ENCODE peak calls at places on chromosomes 4 and X, in nine cellular contexts. One of them, this sample, is unnamed.

GRCh38 chr4:114364857-114365256 is 233.8 kb upstream of the UGT8 start:
- DNase-seq in myocyte: peak
- DNase-seq in AG20443: peak
- DNase-seq in pons: no peak
- DNase-seq in Right ventricle myocardium superior: no peak
- DNase-seq in NCI-H2029 treated with DMSO at 0.1 percent for 48 hours: no peak
- DNase-seq in cardiac muscle cell: peak
- DNase-seq in glomerular endothelial cell: no peak
- DNase-seq in fibroblast of lung: peak
- DNase-seq in this sample: peak

GRCh38 chr4:35461931-35462659 is 782.2 kb downstream of the ARAP2 start:
- DNase-seq in myocyte: no peak
- DNase-seq in AG20443: no peak
- DNase-seq in pons: no peak
- DNase-seq in Right ventricle myocardium superior: no peak
- DNase-seq in NCI-H2029 treated with DMSO at 0.1 percent for 48 hours: no peak
- DNase-seq in cardiac muscle cell: no peak
- DNase-seq in glomerular endothelial cell: no peak
- DNase-seq in fibroblast of lung: no peak
- DNase-seq in this sample: peak

GRCh38 chr4:6957148-6957520 is 47.5 kb downstream of the TBC1D14 start:
- DNase-seq in myocyte: no peak
- DNase-seq in AG20443: peak
- DNase-seq in pons: no peak
- DNase-seq in Right ventricle myocardium superior: no peak
- DNase-seq in NCI-H2029 treated with DMSO at 0.1 percent for 48 hours: no peak
- DNase-seq in cardiac muscle cell: no peak
- DNase-seq in glomerular endothelial cell: no peak
- DNase-seq in fibroblast of lung: no peak
- DNase-seq in this sample: no peak

GRCh38 chr4:164021947-164022346 is 527.5 kb downstream of the TMA16 start:
- DNase-seq in myocyte: no peak
- DNase-seq in AG20443: no peak
- DNase-seq in pons: no peak
- DNase-seq in Right ventricle myocardium superior: no peak
- DNase-seq in NCI-H2029 treated with DMSO at 0.1 percent for 48 hours: no peak
- DNase-seq in cardiac muscle cell: no peak
- DNase-seq in glomerular endothelial cell: no peak
- DNase-seq in fibroblast of lung: no peak
- DNase-seq in this sample: no peak

GRCh38 chrX:110420771-110421498 is 62.3 kb downstream of the RTL9 start:
- DNase-seq in myocyte: peak
- DNase-seq in AG20443: peak
- DNase-seq in pons: peak
- DNase-seq in Right ventricle myocardium superior: no peak
- DNase-seq in NCI-H2029 treated with DMSO at 0.1 percent for 48 hours: no peak
- DNase-seq in cardiac muscle cell: no peak
- DNase-seq in glomerular endothelial cell: no peak
- DNase-seq in fibroblast of lung: peak
- DNase-seq in this sample: peak

GRCh38 chrX:48785525-48786214 is 720 bp upstream of the GATA1 start:
- DNase-seq in myocyte: no peak
- DNase-seq in AG20443: no peak
- DNase-seq in pons: no peak
- DNase-seq in Right ventricle myocardium superior: no peak
- DNase-seq in NCI-H2029 treated with DMSO at 0.1 percent for 48 hours: no peak
- DNase-seq in cardiac muscle cell: no peak
- DNase-seq in glomerular endothelial cell: no peak
- DNase-seq in fibroblast of lung: no peak
- DNase-seq in this sample: no peak

GRCh38 chr4:78654809-78655208 is 103.2 kb downstream of the ANXA3 start:
- DNase-seq in myocyte: no peak
- DNase-seq in AG20443: peak
- DNase-seq in pons: no peak
- DNase-seq in Right ventricle myocardium superior: no peak
- DNase-seq in NCI-H2029 treated with DMSO at 0.1 percent for 48 hours: no peak
- DNase-seq in cardiac muscle cell: peak
- DNase-seq in glomerular endothelial cell: no peak
- DNase-seq in fibroblast of lung: peak
- DNase-seq in this sample: no peak

GRCh38 chr4:150004481-150004880 is 73.8 kb upstream of the DCLK2 start:
- DNase-seq in myocyte: peak
- DNase-seq in AG20443: peak
- DNase-seq in pons: no peak
- DNase-seq in Right ventricle myocardium superior: no peak
- DNase-seq in NCI-H2029 treated with DMSO at 0.1 percent for 48 hours: no peak
- DNase-seq in cardiac muscle cell: peak
- DNase-seq in glomerular endothelial cell: no peak
- DNase-seq in fibroblast of lung: peak
- DNase-seq in this sample: peak

GRCh38 chr4:40916218-40916555 is 166.4 kb downstream of the NSUN7 start:
- DNase-seq in myocyte: peak
- DNase-seq in AG20443: peak
- DNase-seq in pons: no peak
- DNase-seq in Right ventricle myocardium superior: no peak
- DNase-seq in NCI-H2029 treated with DMSO at 0.1 percent for 48 hours: no peak
- DNase-seq in cardiac muscle cell: peak
- DNase-seq in glomerular endothelial cell: no peak
- DNase-seq in fibroblast of lung: peak
- DNase-seq in this sample: no peak

GRCh38 chr4:2964077-2964471 is 703 bp downstream of the GRK4 start:
- DNase-seq in myocyte: no peak
- DNase-seq in AG20443: peak
- DNase-seq in pons: no peak
- DNase-seq in Right ventricle myocardium superior: no peak
- DNase-seq in NCI-H2029 treated with DMSO at 0.1 percent for 48 hours: no peak
- DNase-seq in cardiac muscle cell: no peak
- DNase-seq in glomerular endothelial cell: no peak
- DNase-seq in fibroblast of lung: no peak
- DNase-seq in this sample: no peak

GRCh38 chr4:81799371-81799770 is 327.7 kb upstream of the RASGEF1B start:
- DNase-seq in myocyte: no peak
- DNase-seq in AG20443: no peak
- DNase-seq in pons: no peak
- DNase-seq in Right ventricle myocardium superior: no peak
- DNase-seq in NCI-H2029 treated with DMSO at 0.1 percent for 48 hours: no peak
- DNase-seq in cardiac muscle cell: no peak
- DNase-seq in glomerular endothelial cell: no peak
- DNase-seq in fibroblast of lung: no peak
- DNase-seq in this sample: no peak

GRCh38 chrX:140467211-140467610 is 37.7 kb downstream of the SOX3 start:
- DNase-seq in myocyte: peak
- DNase-seq in AG20443: no peak
- DNase-seq in pons: no peak
- DNase-seq in Right ventricle myocardium superior: no peak
- DNase-seq in NCI-H2029 treated with DMSO at 0.1 percent for 48 hours: no peak
- DNase-seq in cardiac muscle cell: no peak
- DNase-seq in glomerular endothelial cell: no peak
- DNase-seq in fibroblast of lung: peak
- DNase-seq in this sample: no peak

GRCh38 chr4:154018659-154019058 is 229.8 kb upstream of the SFRP2 start:
- DNase-seq in myocyte: no peak
- DNase-seq in AG20443: no peak
- DNase-seq in pons: no peak
- DNase-seq in Right ventricle myocardium superior: no peak
- DNase-seq in NCI-H2029 treated with DMSO at 0.1 percent for 48 hours: no peak
- DNase-seq in cardiac muscle cell: no peak
- DNase-seq in glomerular endothelial cell: no peak
- DNase-seq in fibroblast of lung: no peak
- DNase-seq in this sample: no peak

GRCh38 chr4:53441564-53441963 is 64.1 kb downstream of the FIP1L1 start:
- DNase-seq in myocyte: no peak
- DNase-seq in AG20443: no peak
- DNase-seq in pons: no peak
- DNase-seq in Right ventricle myocardium superior: no peak
- DNase-seq in NCI-H2029 treated with DMSO at 0.1 percent for 48 hours: no peak
- DNase-seq in cardiac muscle cell: no peak
- DNase-seq in glomerular endothelial cell: no peak
- DNase-seq in fibroblast of lung: no peak
- DNase-seq in this sample: no peak

GRCh38 chrX:53251307-53251706 is 26.3 kb upstream of the KDM5C start:
- DNase-seq in myocyte: peak
- DNase-seq in AG20443: peak
- DNase-seq in pons: no peak
- DNase-seq in Right ventricle myocardium superior: no peak
- DNase-seq in NCI-H2029 treated with DMSO at 0.1 percent for 48 hours: no peak
- DNase-seq in cardiac muscle cell: peak
- DNase-seq in glomerular endothelial cell: no peak
- DNase-seq in fibroblast of lung: peak
- DNase-seq in this sample: no peak

GRCh38 chrX:15616531-15616930 is 15.8 kb upstream of the ACE2 start:
- DNase-seq in myocyte: no peak
- DNase-seq in AG20443: no peak
- DNase-seq in pons: no peak
- DNase-seq in Right ventricle myocardium superior: peak
- DNase-seq in NCI-H2029 treated with DMSO at 0.1 percent for 48 hours: no peak
- DNase-seq in cardiac muscle cell: peak
- DNase-seq in glomerular endothelial cell: no peak
- DNase-seq in fibroblast of lung: no peak
- DNase-seq in this sample: no peak

GRCh38 chr4:82017680-82018079 is 356.1 kb downstream of the HNRNPD start:
- DNase-seq in myocyte: peak
- DNase-seq in AG20443: peak
- DNase-seq in pons: no peak
- DNase-seq in Right ventricle myocardium superior: no peak
- DNase-seq in NCI-H2029 treated with DMSO at 0.1 percent for 48 hours: no peak
- DNase-seq in cardiac muscle cell: peak
- DNase-seq in glomerular endothelial cell: no peak
- DNase-seq in fibroblast of lung: peak
- DNase-seq in this sample: no peak

GRCh38 chr4:100985576-100985975 is 361.8 kb downstream of the PPP3CA start:
- DNase-seq in myocyte: no peak
- DNase-seq in AG20443: no peak
- DNase-seq in pons: no peak
- DNase-seq in Right ventricle myocardium superior: no peak
- DNase-seq in NCI-H2029 treated with DMSO at 0.1 percent for 48 hours: no peak
- DNase-seq in cardiac muscle cell: no peak
- DNase-seq in glomerular endothelial cell: no peak
- DNase-seq in fibroblast of lung: no peak
- DNase-seq in this sample: no peak

GRCh38 chr4:25238052-25238451 is 4.2 kb downstream of the PI4K2B start:
- DNase-seq in myocyte: no peak
- DNase-seq in AG20443: no peak
- DNase-seq in pons: no peak
- DNase-seq in Right ventricle myocardium superior: no peak
- DNase-seq in NCI-H2029 treated with DMSO at 0.1 percent for 48 hours: no peak
- DNase-seq in cardiac muscle cell: no peak
- DNase-seq in glomerular endothelial cell: no peak
- DNase-seq in fibroblast of lung: no peak
- DNase-seq in this sample: no peak

GRCh38 chrX:136765957-136766356 is 14.8 kb downstream of the ARHGEF6 start:
- DNase-seq in myocyte: peak
- DNase-seq in AG20443: peak
- DNase-seq in pons: no peak
- DNase-seq in Right ventricle myocardium superior: no peak
- DNase-seq in NCI-H2029 treated with DMSO at 0.1 percent for 48 hours: no peak
- DNase-seq in cardiac muscle cell: no peak
- DNase-seq in glomerular endothelial cell: no peak
- DNase-seq in fibroblast of lung: no peak
- DNase-seq in this sample: no peak

GRCh38 chr4:139928568-139928967 is 225.4 kb downstream of the MAML3 start:
- DNase-seq in myocyte: no peak
- DNase-seq in AG20443: no peak
- DNase-seq in pons: no peak
- DNase-seq in Right ventricle myocardium superior: no peak
- DNase-seq in NCI-H2029 treated with DMSO at 0.1 percent for 48 hours: no peak
- DNase-seq in cardiac muscle cell: no peak
- DNase-seq in glomerular endothelial cell: no peak
- DNase-seq in fibroblast of lung: no peak
- DNase-seq in this sample: no peak

GRCh38 chr4:15551740-15552446 is 82.2 kb downstream of the CC2D2A start:
- DNase-seq in myocyte: no peak
- DNase-seq in AG20443: no peak
- DNase-seq in pons: no peak
- DNase-seq in Right ventricle myocardium superior: no peak
- DNase-seq in NCI-H2029 treated with DMSO at 0.1 percent for 48 hours: no peak
- DNase-seq in cardiac muscle cell: no peak
- DNase-seq in glomerular endothelial cell: no peak
- DNase-seq in fibroblast of lung: no peak
- DNase-seq in this sample: no peak

GRCh38 chrX:522456-522855 is 108.1 kb upstream of the SHOX start:
- DNase-seq in myocyte: no peak
- DNase-seq in AG20443: no peak
- DNase-seq in pons: no peak
- DNase-seq in Right ventricle myocardium superior: no peak
- DNase-seq in NCI-H2029 treated with DMSO at 0.1 percent for 48 hours: no peak
- DNase-seq in cardiac muscle cell: no peak
- DNase-seq in glomerular endothelial cell: no peak
- DNase-seq in fibroblast of lung: no peak
- DNase-seq in this sample: no peak

GRCh38 chr4:173782660-173783059 is 252.6 kb upstream of the HAND2 start:
- DNase-seq in myocyte: no peak
- DNase-seq in AG20443: no peak
- DNase-seq in pons: no peak
- DNase-seq in Right ventricle myocardium superior: no peak
- DNase-seq in NCI-H2029 treated with DMSO at 0.1 percent for 48 hours: no peak
- DNase-seq in cardiac muscle cell: no peak
- DNase-seq in glomerular endothelial cell: no peak
- DNase-seq in fibroblast of lung: no peak
- DNase-seq in this sample: no peak

This sample was measured in H4.